ENCODE peak calls at places on chromosomes 3 and 15, in nine cellular contexts. G is left ventricle myocardium inferior, D is ovary, E is esophagus muscularis mucosa, N is AG09309, K is lower lobe of right lung, W is cardiac muscle cell, F is fibroblast of lung, I is PC-9. R is an unnamed sample.

GRCh38 chr3:155106059-155106458 is 25.9 kb downstream of the MME start:
- DNase-seq in G (no peak), D (no peak), E (no peak), N (no peak), K (no peak), W (no peak), F (peak; percentile 85), I (no peak), R (peak; percentile 14)

GRCh38 chr3:112357888-112358287 is 24.9 kb downstream of the CD200 start:
- DNase-seq in G (no peak), D (no peak), E (no peak), N (no peak), K (no peak), W (no peak), F (no peak), I (no peak), R (no peak)

GRCh38 chr3:42780892-42781700 is 8.0 kb upstream of the CCDC13 start:
- DNase-seq in G (no peak), D (no peak), E (no peak), N (peak; percentile 35), K (no peak), W (peak; percentile 86), F (peak; percentile 92), I (no peak), R (peak; percentile 83)

GRCh38 chr3:44886561-44886960 is 12.2 kb downstream of the TGM4 start:
- DNase-seq in G (no peak), D (no peak), E (no peak), N (no peak), K (no peak), W (no peak), F (no peak), I (no peak), R (no peak)

GRCh38 chr3:11803977-11804903 is 42.4 kb downstream of the TAMM41 start:
- DNase-seq in G (no peak), D (no peak), E (no peak), N (no peak), K (peak; percentile 53), W (peak; percentile 78), F (peak; percentile 62), I (peak; percentile 15), R (peak; percentile 62)

GRCh38 chr15:85725019-85725418 is 69.7 kb downstream of the KLHL25 start:
- DNase-seq in G (no peak), D (no peak), E (no peak), N (no peak), K (no peak), W (peak; percentile 89), F (peak; percentile 77), I (no peak), R (peak; percentile 85)

GRCh38 chr3:117059054-117059989 is 349.7 kb downstream of the TUSC7 start:
- DNase-seq in G (no peak), D (no peak), E (no peak), N (no peak), K (no peak), W (peak; percentile 43), F (peak; percentile 60), I (no peak), R (peak; percentile 48)

GRCh38 chr15:58348095-58348812 is 83.5 kb upstream of the LIPC start:
- DNase-seq in G (no peak), D (no peak), E (peak; percentile 47), N (no peak), K (no peak), W (no peak), F (no peak), I (no peak), R (no peak)

GRCh38 chr15:52783929-52784798 is 6.0 kb downstream of the ONECUT1 start:
- DNase-seq in G (no peak), D (no peak), E (no peak), N (no peak), K (no peak), W (peak; percentile 27), F (no peak), I (no peak), R (no peak)
- TF ChIP-seq CTCF in G (peak; percentile 58), D (no peak), E (peak; percentile 41), N (no peak), K (peak; percentile 48), W (peak; percentile 67), F (peak; percentile 12), I (no peak), R (peak; percentile 40)

GRCh38 chr3:50164056-50164455 is 8.9 kb downstream of the SEMA3F start:
- DNase-seq in G (peak; percentile 41), D (peak; percentile 60), E (no peak), N (peak; percentile 88), K (peak; percentile 77), W (peak; percentile 89), F (peak; percentile 96), I (peak; percentile 90), R (peak; percentile 52)

GRCh38 chr3:50164984-50165383 is 9.9 kb downstream of the SEMA3F start:
- DNase-seq in G (no peak), D (no peak), E (no peak), N (no peak), K (no peak), W (no peak), F (no peak), I (no peak), R (no peak)

GRCh38 chr3:50165388-50166308 is 10.5 kb downstream of the SEMA3F start:
- DNase-seq in G (no peak), D (peak; percentile 67), E (no peak), N (peak; percentile 43), K (no peak), W (peak; percentile 63), F (peak; percentile 86), I (peak; percentile 66), R (peak; percentile 10)

GRCh38 chr3:50163572-50163971 is 8.4 kb downstream of the SEMA3F start:
- DNase-seq in G (no peak), D (no peak), E (no peak), N (no peak), K (no peak), W (peak; percentile 18), F (no peak), I (no peak), R (no peak)

GRCh38 chr3:50164481-50164880 is 9.4 kb downstream of the SEMA3F start:
- DNase-seq in G (no peak), D (no peak), E (no peak), N (no peak), K (no peak), W (no peak), F (no peak), I (no peak), R (no peak)
- H3K4me3 ChIP-seq in G (no peak overlapping the region), D (no peak overlapping the region), E (peak overlapping the region; percentile 34), N (no peak overlapping the region), K (no peak overlapping the region), W (no peak overlapping the region), F (no peak overlapping the region), I (no peak overlapping the region), R (no peak overlapping the region)

GRCh38 chr15:41695750-41696436 is 35.7 kb downstream of the MGA start:
- DNase-seq in G (no peak), D (no peak), E (no peak), N (no peak), K (no peak), W (peak; percentile 61), F (peak; percentile 71), I (no peak), R (peak; percentile 80)
- TF ChIP-seq CTCF in G (peak; percentile 28), D (no peak), E (no peak), N (no peak), K (peak; percentile 29), W (peak; percentile 43), F (peak; percentile 21), I (no peak), R (peak; percentile 53)

GRCh38 chr15:79432345-79433311 is 492 bp downstream of the MINAR1 start:
- DNase-seq in G (no peak), D (no peak), E (peak; percentile 82), N (no peak), K (no peak), W (peak; percentile 25), F (peak; percentile 13), I (no peak), R (no peak)
- H3K4me3 ChIP-seq in G (peak overlapping the region; percentile 64), D (no peak overlapping the region), E (peak overlapping the region; percentile 58), N (peak overlapping the region; percentile 53), K (peak overlapping the region; percentile 42), W (peak overlapping the region; percentile 53), F (peak overlapping the region; percentile 57), I (no peak overlapping the region), R (peak overlapping the region; percentile 43)

DNA sequence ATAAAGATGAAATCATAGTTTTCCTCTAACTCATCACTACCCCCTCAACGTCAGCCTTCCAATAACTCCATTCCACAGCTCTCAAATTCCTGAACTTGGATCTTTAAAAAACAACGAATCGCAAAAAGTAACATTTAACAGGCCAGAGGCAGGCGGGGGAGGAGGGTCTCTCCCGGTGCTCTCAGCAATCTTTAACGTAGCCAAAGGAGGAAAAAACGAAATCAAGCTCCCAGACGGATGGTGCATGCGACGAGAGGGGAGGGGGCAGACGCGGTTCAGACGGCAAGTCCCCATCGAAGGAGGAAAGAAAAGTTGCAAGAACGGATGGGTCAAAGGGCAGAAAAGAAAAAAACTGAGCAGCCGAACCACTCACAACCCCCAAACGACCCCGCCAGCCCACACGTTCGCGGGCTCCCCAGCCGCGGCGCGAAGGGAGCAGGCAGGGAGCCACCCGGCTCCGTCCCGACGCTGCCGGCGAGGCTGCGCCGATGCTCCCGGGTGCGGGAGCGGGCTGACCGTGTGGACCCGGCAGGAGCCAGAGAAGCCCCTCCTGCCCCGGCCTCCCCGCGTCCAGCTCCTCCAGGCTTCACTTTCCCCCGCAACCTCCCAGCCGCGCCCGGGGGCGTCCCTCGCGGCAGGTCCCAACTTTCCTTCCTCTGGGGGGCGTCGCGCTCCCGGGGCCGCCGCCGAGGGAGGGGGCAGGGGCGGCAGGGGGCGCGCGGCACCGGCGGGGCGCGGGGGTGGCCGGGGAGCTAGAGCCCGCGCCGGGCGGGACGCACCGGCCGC is 661 bp downstream of the PEAK1 start:
- DNase-seq in G (peak; percentile 56), D (peak; percentile 74), E (no peak), N (no peak), K (peak; percentile 52), W (peak; percentile 53), F (peak; percentile 6), I (peak; percentile 22), R (peak; percentile 48)
- TF ChIP-seq CTCF in G (peak; percentile 52), D (peak; percentile 5), E (peak; percentile 31), N (peak; percentile 21), K (peak; percentile 31), W (peak; percentile 21), F (peak; percentile 9), I (no peak), R (peak; percentile 17)

DNA sequence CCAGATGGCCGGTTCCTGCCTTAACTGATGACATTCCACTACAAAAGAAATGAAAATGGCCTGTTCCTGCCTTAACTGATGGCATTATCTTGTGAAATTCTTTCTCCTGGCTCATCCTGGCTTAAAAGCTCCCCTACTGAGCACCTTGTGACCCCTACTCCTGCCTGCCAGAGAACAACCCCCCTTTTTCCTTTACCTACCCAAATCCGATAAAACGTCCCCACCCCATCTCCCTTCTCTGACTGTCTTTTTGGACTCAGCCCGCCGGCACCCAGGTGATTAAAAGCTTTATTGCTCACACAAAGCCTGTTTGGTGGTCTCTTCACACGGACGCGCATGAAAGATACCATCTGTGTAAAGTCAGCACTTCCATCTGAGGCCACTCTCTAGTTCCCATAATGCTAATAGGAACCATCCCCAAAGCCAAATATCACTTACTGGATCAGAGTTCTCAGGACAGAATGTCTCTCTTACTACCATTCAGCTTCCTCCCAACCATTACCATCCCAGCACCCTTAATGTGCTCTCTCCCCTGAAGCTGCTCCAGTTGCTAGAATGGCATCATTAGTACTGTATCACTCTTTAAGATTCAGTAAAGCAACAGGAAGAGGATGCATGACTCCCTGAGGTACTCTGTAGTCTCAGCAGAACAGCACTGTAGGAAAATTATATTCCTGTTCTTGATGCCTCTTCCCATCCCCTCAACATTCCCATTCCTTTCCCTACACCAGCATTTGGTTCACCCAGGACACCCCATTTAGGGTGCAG is 2.3 kb upstream of the HRG start:
- DNase-seq in G (no peak), D (no peak), E (no peak), N (no peak), K (no peak), W (no peak), F (no peak), I (no peak), R (no peak)
- H3K4me3 ChIP-seq in G (no peak overlapping the region), D (no peak overlapping the region), E (no peak overlapping the region), N (no peak overlapping the region), K (no peak overlapping the region), W (no peak overlapping the region), F (no peak overlapping the region), I (no peak overlapping the region), R (no peak overlapping the region)